ENCODE peak calls at places on chromosome 7, in seven cellular contexts. E is prostate gland, U is fibroblast of lung, S is DND-41, Y is uterus, I is tibial nerve, Z is body of pancreas. M is an unnamed sample.

GRCh38 chr7:84264341-84264740 is 69.8 kb upstream of the SEMA3A start:
- DNase-seq in S (no peak), U (peak; percentile 56), Y (no peak), I (no peak), E (no peak), Z (no peak), M (no peak)

GRCh38 chr7:134690614-134691504 is 44.2 kb downstream of the BPGM start:
- DNase-seq in E (no peak), Y (no peak), I (no peak), S (no peak), U (peak; percentile 88), Z (no peak), M (no peak)

GRCh38 chr7:138663741-138664710 is 37.1 kb downstream of the SVOPL start:
- DNase-seq in Y (no peak), Z (peak; percentile 23), S (no peak), I (no peak), U (no peak), E (no peak), M (no peak)

GRCh38 chr7:37505750-37506353 is 57.2 kb upstream of the ELMO1 start:
- DNase-seq in S (no peak), Y (no peak), U (no peak), I (no peak), Z (no peak), E (no peak), M (no peak)

GRCh38 chr7:98286093-98286525 is 4.6 kb downstream of the BRI3 start:
- DNase-seq in E (no peak), I (peak; percentile 64), Z (peak; percentile 81), U (peak; percentile 63), Y (peak; percentile 73), S (no peak), M (peak; percentile 62)

GRCh38 chr7:138657854-138658386 is 43.2 kb downstream of the SVOPL start:
- DNase-seq in Z (no peak), Y (no peak), U (no peak), E (no peak), S (no peak), I (no peak), M (no peak)

GRCh38 chr7:12855036-12855435 is 167.6 kb downstream of the ARL4A start:
- DNase-seq in Z (no peak), S (no peak), U (no peak), I (no peak), E (no peak), Y (no peak), M (no peak)

GRCh38 chr7:82017334-82017943 is 247.6 kb upstream of the HGF start:
- DNase-seq in Y (no peak), E (no peak), U (peak; percentile 29), I (no peak), Z (no peak), S (no peak), M (no peak)

GRCh38 chr7:157299613-157300405 is 37.0 kb upstream of the DNAJB6 start:
- DNase-seq in Z (no peak), S (peak; percentile 95), U (peak; percentile 33), E (no peak), Y (no peak), I (no peak), M (no peak)

GRCh38 chr7:36084485-36085091 is 68.5 kb upstream of the EEPD1 start:
- DNase-seq in E (peak; percentile 64), S (no peak), U (peak; percentile 77), I (no peak), Y (peak; percentile 26), Z (peak; percentile 88), M (peak; percentile 35)

GRCh38 chr7:50362712-50363282 is 58.3 kb downstream of the IKZF1 start:
- DNase-seq in S (peak; percentile 70), Z (no peak), I (no peak), Y (no peak), U (no peak), E (no peak), M (no peak)

GRCh38 chr7:49850921-49851613 is 77.6 kb downstream of the VWC2 start:
- DNase-seq in I (no peak), U (no peak), S (no peak), Z (no peak), E (no peak), Y (no peak), M (no peak)

DNA sequence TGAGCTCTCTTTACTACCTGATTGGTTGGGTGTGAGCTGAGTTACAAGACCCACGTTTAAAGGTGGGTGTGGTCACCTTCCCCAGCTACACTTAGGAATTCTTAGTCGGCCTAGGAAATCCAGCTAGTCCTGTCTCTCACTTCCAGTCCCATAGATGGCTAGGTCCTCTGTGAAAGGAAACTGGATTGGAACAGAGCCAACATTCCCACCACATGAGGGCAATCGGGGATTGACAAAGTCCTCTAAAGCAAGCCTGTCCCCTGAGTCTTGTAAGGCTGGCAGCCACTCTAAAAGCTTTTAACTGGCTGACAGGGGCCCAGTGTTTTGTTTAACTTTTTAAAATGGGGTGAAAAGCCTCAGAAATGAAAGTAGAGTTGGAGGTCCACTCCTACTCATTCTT is 15.1 kb upstream of the CROT start:
- DNase-seq in Z (no peak), S (no peak), I (no peak), E (no peak), U (no peak), Y (no peak), M (no peak)
- H3K9me3 ChIP-seq in Z (no peaks in the 10 kb centered on the region), S (peaks cover 37% of the 10 kb centered on the region), I (peaks cover 52% of the 10 kb centered on the region), E (no peaks in the 10 kb centered on the region), U (peaks cover 3% of the 10 kb centered on the region), Y (no peaks in the 10 kb centered on the region), M (peaks cover 58% of the 10 kb centered on the region)

GRCh38 chr7:2711895-2712675 is 24.1 kb downstream of the AMZ1 start:
- DNase-seq in U (no peak), Y (no peak), I (no peak), S (no peak), Z (no peak), E (no peak), M (no peak)
- H3K4me1 ChIP-seq in U (peaks cover 15% of the 10 kb centered on the region), Y (peaks cover 2% of the 10 kb centered on the region), I (peaks cover 27% of the 10 kb centered on the region), S (peaks cover 66% of the 10 kb centered on the region), Z (peaks cover 11% of the 10 kb centered on the region), E (peaks cover 5% of the 10 kb centered on the region), M (peaks cover 40% of the 10 kb centered on the region)

DNA sequence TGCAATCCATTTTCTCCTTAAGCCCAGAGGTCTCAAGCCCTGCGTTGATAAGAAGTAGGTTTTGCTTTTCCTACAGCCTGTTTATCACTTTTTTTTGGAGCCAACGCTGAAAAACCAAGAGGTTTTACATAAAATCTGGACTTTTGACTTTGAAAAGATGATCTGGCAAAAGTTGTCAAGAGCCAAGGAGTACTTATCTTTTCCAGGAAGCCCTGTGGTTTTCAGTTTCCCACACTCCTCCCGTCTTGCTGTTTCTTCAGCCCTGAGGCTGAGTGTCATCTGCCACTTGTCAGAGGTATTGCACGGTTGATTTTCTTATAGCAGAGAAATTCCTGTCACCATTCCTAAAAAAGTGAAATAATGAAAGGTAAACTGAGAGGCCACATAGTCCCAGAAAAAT is 108.7 kb downstream of the TYW1 start:
- DNase-seq in Y (no peak), S (peak; percentile 57), I (no peak), E (no peak), Z (no peak), U (peak; percentile 60), M (no peak)
- TF ChIP-seq CTCF in Y (no peak), S (peak; percentile 18), I (no peak), E (no peak), Z (no peak), U (no peak), M (no peak)

DNA sequence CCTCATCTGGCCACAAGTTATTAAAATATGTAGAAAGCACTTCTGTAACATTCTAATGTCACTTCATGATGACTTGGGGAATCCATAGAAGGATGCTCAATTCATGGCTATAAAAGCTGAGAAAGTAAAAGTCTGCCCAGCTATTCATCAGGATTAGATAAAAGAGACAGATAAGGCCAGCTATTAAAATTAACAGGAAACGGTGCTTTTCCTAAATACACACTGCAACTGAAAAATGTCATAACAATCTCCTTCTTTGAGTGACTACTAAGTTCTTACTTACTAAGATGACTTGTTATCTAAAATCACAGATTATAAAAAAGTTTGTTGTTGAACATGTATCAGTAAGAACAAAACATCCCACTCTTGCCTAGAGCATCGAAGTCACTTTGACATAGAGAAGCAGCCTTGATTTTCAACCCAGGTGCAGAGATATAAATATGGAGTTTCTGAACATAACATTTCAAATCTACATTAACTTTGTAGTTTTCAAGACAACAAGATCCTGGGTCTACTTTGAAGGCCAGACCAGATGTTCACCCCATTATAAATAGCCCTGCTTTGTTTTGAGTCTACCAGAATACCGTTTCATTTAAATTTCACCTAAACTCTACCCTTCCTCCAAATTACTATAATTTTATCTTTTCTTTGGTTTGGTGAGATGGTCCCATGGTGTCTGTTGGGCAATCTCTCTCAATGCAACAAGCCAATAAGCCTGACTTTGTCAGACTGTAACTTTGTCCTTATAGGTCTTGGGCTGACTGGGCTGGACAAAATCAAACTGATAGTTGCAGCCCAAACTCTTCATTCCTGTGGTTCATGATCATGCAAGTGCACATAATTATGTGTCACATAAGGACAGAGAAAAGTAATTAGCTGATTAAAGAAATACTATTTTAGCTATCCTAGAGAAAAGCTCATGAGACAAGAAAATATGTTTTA is 24.0 kb downstream of the HYCC1 start:
- DNase-seq in Z (no peak), S (no peak), Y (no peak), E (no peak), U (peak; percentile 61), I (no peak), M (no peak)
- H3K9me3 ChIP-seq in Z (no peaks in the 10 kb centered on the region), S (no peaks in the 10 kb centered on the region), Y (no peaks in the 10 kb centered on the region), E (no peaks in the 10 kb centered on the region), U (no peaks in the 10 kb centered on the region), I (no peaks in the 10 kb centered on the region), M (no peaks in the 10 kb centered on the region)

GRCh38 chr7:135977742-135978066 is 545 bp upstream of the MTPN start:
- DNase-seq in U (no peak), Z (no peak), I (no peak), E (no peak), S (no peak), Y (no peak), M (no peak)
- H3K4me1 ChIP-seq in U (no peaks in the 10 kb centered on the region), Z (peaks cover 27% of the 10 kb centered on the region), I (peaks cover 44% of the 10 kb centered on the region), E (peaks cover 5% of the 10 kb centered on the region), S (peaks cover 72% of the 10 kb centered on the region), Y (no peaks in the 10 kb centered on the region), M (peaks cover 3% of the 10 kb centered on the region)

GRCh38 chr7:93172683-93173082 is 24.5 kb upstream of the SAMD9L start:
- DNase-seq in Z (no peak), Y (no peak), U (no peak), S (no peak), E (no peak), I (no peak), M (no peak)

GRCh38 chr7:93176961-93177580 is 28.9 kb upstream of the SAMD9L start:
- DNase-seq in S (no peak), Z (no peak), U (no peak), E (no peak), Y (no peak), I (no peak), M (no peak)

GRCh38 chr7:93175219-93175618 is 27.0 kb upstream of the SAMD9L start:
- DNase-seq in Z (no peak), U (no peak), E (no peak), S (no peak), Y (no peak), I (no peak), M (no peak)

GRCh38 chr7:93179173-93179572 is 31.0 kb upstream of the SAMD9L start:
- DNase-seq in S (no peak), I (no peak), U (no peak), Z (no peak), Y (no peak), E (no peak), M (no peak)

DNA sequence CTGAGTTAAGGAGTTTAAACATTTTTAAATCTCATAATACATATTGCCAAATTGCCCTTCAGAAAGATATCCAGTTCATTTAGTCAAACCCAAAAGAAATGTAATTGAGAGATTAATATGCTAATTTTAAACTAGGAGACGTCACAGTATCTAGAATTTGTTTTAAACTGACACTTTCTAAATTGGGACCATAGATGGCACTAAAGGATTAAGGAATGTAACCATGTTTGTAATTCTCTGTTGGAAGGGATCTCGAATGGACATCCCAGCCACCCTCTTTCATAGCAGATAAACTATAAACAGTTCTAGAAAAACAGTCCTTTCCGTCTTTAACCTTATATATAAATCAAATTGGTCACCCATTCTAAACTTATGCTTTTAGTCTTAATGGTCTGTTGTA is 30.0 kb upstream of the SAMD9L start:
- DNase-seq in E (no peak), U (no peak), Z (no peak), Y (no peak), I (no peak), S (no peak), M (no peak)
- TF ChIP-seq CTCF in E (no peak), U (peak; percentile 15), Z (peak; percentile 14), Y (no peak), I (no peak), S (peak; percentile 28), M (peak; percentile 21)

M was measured in heart right ventricle.